ENCODE peak calls at places on chromosomes 1 and 21, in four cellular contexts. One of them, this sample, is unnamed.

GRCh38 chr1:219189021-219189824 is 15.5 kb downstream of the LYPLAL1 start:
- DNase-seq in HFF-Myc: peak
- DNase-seq in psoas muscle: no peak
- DNase-seq in A549: no peak
- DNase-seq in this sample: no peak

GRCh38 chr1:194394676-194395075 is 1208.3 kb upstream of the B3GALT2 start:
- DNase-seq in HFF-Myc: no peak
- DNase-seq in psoas muscle: no peak
- DNase-seq in A549: no peak
- DNase-seq in this sample: no peak

GRCh38 chr1:30690115-30690645 is 33.2 kb downstream of the MATN1 start:
- DNase-seq in HFF-Myc: no peak
- DNase-seq in psoas muscle: no peak
- DNase-seq in A549: no peak
- DNase-seq in this sample: no peak

GRCh38 chr1:230891413-230891812 is 23.1 kb upstream of the C1orf198 start:
- DNase-seq in HFF-Myc: no peak
- DNase-seq in psoas muscle: no peak
- DNase-seq in A549: no peak
- DNase-seq in this sample: no peak

GRCh38 chr1:78032964-78033796 is 12.6 kb upstream of the GIPC2 start:
- DNase-seq in HFF-Myc: no peak
- DNase-seq in psoas muscle: no peak
- DNase-seq in A549: no peak
- DNase-seq in this sample: no peak

GRCh38 chr1:221743416-221744208 is 1.7 kb upstream of the DUSP10 start:
- DNase-seq in HFF-Myc: no peak
- DNase-seq in psoas muscle: no peak
- DNase-seq in A549: no peak
- DNase-seq in this sample: no peak

GRCh38 chr1:205983925-205984725 is 19.1 kb downstream of the RAB7B start:
- DNase-seq in HFF-Myc: no peak
- DNase-seq in psoas muscle: peak
- DNase-seq in A549: peak
- DNase-seq in this sample: peak

GRCh38 chr1:182968151-182968741 is 15.3 kb upstream of the SHCBP1L start:
- DNase-seq in HFF-Myc: no peak
- DNase-seq in psoas muscle: no peak
- DNase-seq in A549: peak
- DNase-seq in this sample: no peak

GRCh38 chr1:4729108-4729506 is 74.7 kb downstream of the AJAP1 start:
- DNase-seq in HFF-Myc: no peak
- DNase-seq in psoas muscle: no peak
- DNase-seq in A549: no peak
- DNase-seq in this sample: no peak

GRCh38 chr1:117600966-117601365 is 4.9 kb upstream of the TENT5C start:
- DNase-seq in HFF-Myc: no peak
- DNase-seq in psoas muscle: no peak
- DNase-seq in A549: no peak
- DNase-seq in this sample: no peak

GRCh38 chr1:226864311-226864710 is 6.1 kb upstream of the PSEN2 start:
- DNase-seq in HFF-Myc: no peak
- DNase-seq in psoas muscle: no peak
- DNase-seq in A549: peak
- DNase-seq in this sample: no peak

GRCh38 chr1:157113631-157114030 is 14.0 kb upstream of the ETV3L start:
- DNase-seq in HFF-Myc: no peak
- DNase-seq in psoas muscle: no peak
- DNase-seq in A549: no peak
- DNase-seq in this sample: no peak

GRCh38 chr1:101290922-101291561 is 54.2 kb downstream of the S1PR1 start:
- DNase-seq in HFF-Myc: no peak
- DNase-seq in psoas muscle: no peak
- DNase-seq in A549: no peak
- DNase-seq in this sample: no peak

GRCh38 chr1:23558140-23558871 is 995 bp downstream of the ID3 start:
- DNase-seq in HFF-Myc: no peak
- DNase-seq in psoas muscle: peak
- DNase-seq in A549: peak
- DNase-seq in this sample: peak

GRCh38 chr1:87685366-87686136 is 356.9 kb downstream of the LMO4 start:
- DNase-seq in HFF-Myc: no peak
- DNase-seq in psoas muscle: no peak
- DNase-seq in A549: no peak
- DNase-seq in this sample: no peak

GRCh38 chr1:211705439-211706205 is 30.2 kb upstream of the NEK2 start:
- DNase-seq in HFF-Myc: no peak
- DNase-seq in psoas muscle: no peak
- DNase-seq in A549: no peak
- DNase-seq in this sample: no peak

GRCh38 chr1:177200290-177200689 is 29.5 kb downstream of the BRINP2 start:
- DNase-seq in HFF-Myc: no peak
- DNase-seq in psoas muscle: no peak
- DNase-seq in A549: no peak
- DNase-seq in this sample: no peak

GRCh38 chr1:155078496-155079209 is at the start of gene EFNA3:
- DNase-seq in HFF-Myc: no peak
- DNase-seq in psoas muscle: peak
- DNase-seq in A549: peak
- DNase-seq in this sample: peak

GRCh38 chr21:46620846-46621245 is 14.6 kb upstream of the PRMT2 start:
- DNase-seq in HFF-Myc: no peak
- DNase-seq in psoas muscle: no peak
- DNase-seq in A549: no peak
- DNase-seq in this sample: no peak

GRCh38 chr1:7299329-7299799 is 471.7 kb upstream of the VAMP3 start:
- DNase-seq in HFF-Myc: peak
- DNase-seq in psoas muscle: peak
- DNase-seq in A549: peak
- DNase-seq in this sample: no peak

GRCh38 chr1:187491082-187491720 is 662.5 kb downstream of the PLA2G4A start:
- DNase-seq in HFF-Myc: no peak
- DNase-seq in psoas muscle: no peak
- DNase-seq in A549: peak
- DNase-seq in this sample: no peak

GRCh38 chr1:185938396-185938795 is 204.2 kb downstream of the HMCN1 start:
- DNase-seq in HFF-Myc: no peak
- DNase-seq in psoas muscle: no peak
- DNase-seq in A549: no peak
- DNase-seq in this sample: no peak

GRCh38 chr21:27466175-27466574 is 499.3 kb upstream of the ADAMTS5 start:
- DNase-seq in HFF-Myc: no peak
- DNase-seq in psoas muscle: no peak
- DNase-seq in A549: no peak
- DNase-seq in this sample: no peak
- TF ChIP-seq CTCF in HFF-Myc: no peak
- TF ChIP-seq CTCF in psoas muscle: no peak
- TF ChIP-seq CTCF in A549: no peak
- TF ChIP-seq CTCF in this sample: no peak

GRCh38 chr1:53145942-53146708 is 3.7 kb upstream of the SLC1A7 start:
- DNase-seq in HFF-Myc: peak
- DNase-seq in psoas muscle: peak
- DNase-seq in A549: peak
- DNase-seq in this sample: peak
- TF ChIP-seq CTCF in HFF-Myc: no peak
- TF ChIP-seq CTCF in psoas muscle: no peak
- TF ChIP-seq CTCF in A549: no peak
- TF ChIP-seq CTCF in this sample: no peak

GRCh38 chr1:108708726-108709660 is 3.7 kb upstream of the FNDC7 start:
- DNase-seq in HFF-Myc: no peak
- DNase-seq in psoas muscle: no peak
- DNase-seq in A549: peak
- DNase-seq in this sample: no peak
- TF ChIP-seq CTCF in HFF-Myc: peak
- TF ChIP-seq CTCF in psoas muscle: no peak
- TF ChIP-seq CTCF in A549: no peak
- TF ChIP-seq CTCF in this sample: no peak

GRCh38 chr1:168636200-168636599 is 59.8 kb downstream of the XCL1 start:
- DNase-seq in HFF-Myc: no peak
- DNase-seq in psoas muscle: no peak
- DNase-seq in A549: peak
- DNase-seq in this sample: no peak
- TF ChIP-seq CTCF in HFF-Myc: no peak
- TF ChIP-seq CTCF in psoas muscle: peak
- TF ChIP-seq CTCF in A549: peak
- TF ChIP-seq CTCF in this sample: no peak

GRCh38 chr1:25837253-25837875 is 17.6 kb downstream of the MTFR1L start:
- DNase-seq in HFF-Myc: no peak
- DNase-seq in psoas muscle: no peak
- DNase-seq in A549: peak
- DNase-seq in this sample: no peak
- TF ChIP-seq CTCF in HFF-Myc: no peak
- TF ChIP-seq CTCF in psoas muscle: peak
- TF ChIP-seq CTCF in A549: peak
- TF ChIP-seq CTCF in this sample: peak

GRCh38 chr1:15013767-15014166 is 139.8 kb upstream of the TMEM51 start:
- DNase-seq in HFF-Myc: no peak
- DNase-seq in psoas muscle: no peak
- DNase-seq in A549: no peak
- DNase-seq in this sample: no peak
- TF ChIP-seq CTCF in HFF-Myc: no peak
- TF ChIP-seq CTCF in psoas muscle: no peak
- TF ChIP-seq CTCF in A549: no peak
- TF ChIP-seq CTCF in this sample: no peak

GRCh38 chr1:167795810-167796740 is 74.3 kb downstream of the MPZL1 start:
- DNase-seq in HFF-Myc: no peak
- DNase-seq in psoas muscle: peak
- DNase-seq in A549: peak
- DNase-seq in this sample: no peak

GRCh38 chr1:167794043-167794442 is 72.3 kb downstream of the MPZL1 start:
- DNase-seq in HFF-Myc: no peak
- DNase-seq in psoas muscle: no peak
- DNase-seq in A549: no peak
- DNase-seq in this sample: no peak

GRCh38 chr1:167790117-167790516 is 68.3 kb downstream of the MPZL1 start:
- DNase-seq in HFF-Myc: no peak
- DNase-seq in psoas muscle: peak
- DNase-seq in A549: no peak
- DNase-seq in this sample: no peak

GRCh38 chr1:167789501-167789900 is 67.7 kb downstream of the MPZL1 start:
- DNase-seq in HFF-Myc: no peak
- DNase-seq in psoas muscle: no peak
- DNase-seq in A549: no peak
- DNase-seq in this sample: no peak

DNA sequence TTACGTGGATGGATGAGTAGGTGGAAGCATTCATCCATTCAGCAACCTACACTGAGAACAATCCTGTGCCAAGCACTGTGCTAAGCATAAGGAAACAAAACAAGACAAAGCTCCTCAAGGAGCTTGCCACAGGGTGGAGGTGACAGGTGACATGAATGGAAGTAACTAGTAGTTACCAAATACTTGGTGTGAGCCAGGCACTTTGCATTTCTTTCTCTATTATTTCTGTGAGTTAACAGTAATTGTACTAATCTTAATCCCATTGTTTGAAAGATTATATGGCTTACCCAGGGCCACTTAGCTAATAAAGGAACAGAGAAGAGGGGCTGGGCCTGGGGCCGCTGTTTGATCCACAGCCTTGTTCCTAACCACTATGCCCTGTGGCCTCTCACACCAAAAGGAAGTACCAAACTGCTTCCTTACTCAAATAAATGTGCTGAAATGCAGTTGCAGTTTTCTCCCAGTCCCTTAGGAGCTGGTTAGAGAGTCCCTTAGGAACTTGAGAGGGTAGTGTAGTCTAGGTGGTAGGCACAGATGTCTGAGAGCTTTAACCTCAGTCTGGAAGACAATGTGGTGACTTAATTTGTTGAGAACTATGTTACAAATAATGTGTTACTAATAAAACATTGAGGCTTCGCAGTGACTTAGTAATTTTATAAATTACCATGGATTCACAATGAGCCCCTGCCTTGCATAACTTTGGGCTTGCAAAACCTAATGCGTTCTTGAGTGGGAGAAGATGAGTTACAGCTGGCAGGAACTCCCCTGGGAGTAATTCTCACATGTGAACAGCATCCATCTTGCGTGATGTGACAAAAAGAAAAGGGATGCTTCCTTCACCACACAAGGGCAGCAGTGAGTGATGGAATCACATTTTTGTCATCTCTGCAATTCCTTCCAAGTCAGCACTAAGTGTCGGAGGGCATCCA is 69.8 kb downstream of the MPZL1 start:
- DNase-seq in HFF-Myc: no peak
- DNase-seq in psoas muscle: peak
- DNase-seq in A549: peak
- DNase-seq in this sample: no peak
- TF ChIP-seq CTCF in HFF-Myc: no peak
- TF ChIP-seq CTCF in psoas muscle: no peak
- TF ChIP-seq CTCF in A549: no peak
- TF ChIP-seq CTCF in this sample: no peak

GRCh38 chr21:31873696-31874599 is 1.1 kb downstream of the HUNK start:
- DNase-seq in HFF-Myc: no peak
- DNase-seq in psoas muscle: peak
- DNase-seq in A549: peak
- DNase-seq in this sample: peak
- TF ChIP-seq CTCF in HFF-Myc: peak
- TF ChIP-seq CTCF in psoas muscle: peak
- TF ChIP-seq CTCF in A549: peak
- TF ChIP-seq CTCF in this sample: peak

GRCh38 chr1:18922319-18922726 is 20.0 kb upstream of the ALDH4A1 start:
- DNase-seq in HFF-Myc: no peak
- DNase-seq in psoas muscle: peak
- DNase-seq in A549: peak
- DNase-seq in this sample: no peak
- TF ChIP-seq CTCF in HFF-Myc: no peak
- TF ChIP-seq CTCF in psoas muscle: no peak
- TF ChIP-seq CTCF in A549: no peak
- TF ChIP-seq CTCF in this sample: no peak

This sample was measured in pancreas.